ENCODE peak calls at places on chromosomes 3 and 15, in six cellular contexts. M, P, D, I, A and G are unnamed samples.

GRCh38 chr15:82045179-82045891 is 483 bp downstream of the MEX3B start:
- DNase-seq in M (peak; percentile 63), P (no peak), D (no peak), I (no peak), A (peak; percentile 37), G (no peak)

GRCh38 chr3:24048843-24049242 is 103.8 kb downstream of the NR1D2 start:
- DNase-seq in M (no peak), P (no peak), D (no peak), I (no peak), A (no peak), G (no peak)

GRCh38 chr3:170307998-170308398 is 49.5 kb upstream of the SKIL start:
- DNase-seq in M (peak; percentile 30), P (peak; percentile 23), D (no peak), I (no peak), A (no peak), G (peak; percentile 34)

GRCh38 chr3:63571682-63572081 is 80.8 kb upstream of the SNTN start:
- DNase-seq in M (no peak), P (no peak), D (no peak), I (no peak), A (no peak), G (no peak)

GRCh38 chr3:119293761-119294401 is at the start of gene ARHGAP31:
- DNase-seq in M (peak; percentile 74), P (peak; percentile 46), D (no peak), I (peak; percentile 55), A (peak; percentile 93), G (no peak)

GRCh38 chr3:56870436-56870835 is 68.7 kb upstream of the ARHGEF3 start:
- DNase-seq in M (no peak), P (no peak), D (no peak), I (no peak), A (no peak), G (no peak)

GRCh38 chr3:71090207-71090606 is 493.3 kb downstream of the FOXP1 start:
- DNase-seq in M (no peak), P (no peak), D (no peak), I (no peak), A (no peak), G (no peak)

GRCh38 chr15:89675606-89676005 is 3.6 kb downstream of the PLIN1 start:
- DNase-seq in M (no peak), P (no peak), D (no peak), I (no peak), A (no peak), G (no peak)

GRCh38 chr3:126488205-126488604 is 12.5 kb upstream of the ZXDC start:
- DNase-seq in M (no peak), P (no peak), D (no peak), I (no peak), A (no peak), G (no peak)

DNA sequence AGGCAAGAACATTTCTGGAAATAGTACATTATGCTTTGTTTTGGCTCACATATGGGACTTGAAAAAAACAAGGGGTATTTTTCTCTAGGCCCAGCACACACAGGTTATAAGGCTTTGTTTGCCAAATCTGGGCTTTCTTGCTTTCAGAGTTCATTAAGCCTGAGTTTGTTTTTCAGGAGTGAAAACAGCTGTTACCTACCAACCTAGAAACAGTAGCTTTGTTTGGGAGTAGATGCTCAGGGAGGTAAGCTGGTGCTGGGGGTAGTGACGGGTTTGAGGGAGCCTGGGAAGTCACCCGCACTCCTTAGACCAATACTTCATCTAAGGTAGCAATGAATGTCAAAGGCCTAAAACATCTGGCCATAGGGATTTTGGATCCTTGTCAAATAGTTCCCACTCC is 241.3 kb downstream of the KBTBD8 start:
- DNase-seq in M (no peak), P (no peak), D (no peak), I (no peak), A (no peak), G (no peak)
- TF ChIP-seq CTCF in M (no peak), P (no peak), D (no peak), I (no peak), A (no peak), G (no peak)

GRCh38 chr3:125003369-125003853 is 52.4 kb downstream of the HEG1 start:
- DNase-seq in M (peak; percentile 72), P (peak; percentile 24), D (no peak), I (no peak), A (no peak), G (no peak)
- TF ChIP-seq CTCF in M (no peak), P (no peak), D (no peak), I (no peak), A (no peak), G (no peak)

GRCh38 chr15:65516997-65517865 is at the start of gene DPP8:
- DNase-seq in M (peak; percentile 93), P (peak; percentile 81), D (peak; percentile 89), I (peak; percentile 94), A (peak; percentile 95), G (peak; percentile 60)
- TF ChIP-seq CTCF in M (peak; percentile 98), P (peak; percentile 96), D (peak; percentile 60), I (no peak), A (peak; percentile 88), G (peak; percentile 96)

GRCh38 chr15:93049914-93050534 is 39.0 kb downstream of the RGMA start:
- DNase-seq in M (no peak), P (no peak), D (no peak), I (no peak), A (no peak), G (no peak)

GRCh38 chr15:93055211-93055763 is 33.7 kb downstream of the RGMA start:
- DNase-seq in M (no peak), P (no peak), D (no peak), I (no peak), A (no peak), G (no peak)

GRCh38 chr15:93051236-93052089 is 37.5 kb downstream of the RGMA start:
- DNase-seq in M (no peak), P (no peak), D (no peak), I (no peak), A (no peak), G (no peak)

GRCh38 chr15:93050648-93051047 is 38.4 kb downstream of the RGMA start:
- DNase-seq in M (no peak), P (no peak), D (no peak), I (no peak), A (no peak), G (no peak)

GRCh38 chr15:93052090-93052892 is 36.7 kb downstream of the RGMA start:
- DNase-seq in M (no peak), P (no peak), D (no peak), I (no peak), A (peak; percentile 40), G (no peak)
- TF ChIP-seq CTCF in M (peak; percentile 9), P (no peak), D (peak; percentile 32), I (no peak), A (no peak), G (peak; percentile 47)

DNA sequence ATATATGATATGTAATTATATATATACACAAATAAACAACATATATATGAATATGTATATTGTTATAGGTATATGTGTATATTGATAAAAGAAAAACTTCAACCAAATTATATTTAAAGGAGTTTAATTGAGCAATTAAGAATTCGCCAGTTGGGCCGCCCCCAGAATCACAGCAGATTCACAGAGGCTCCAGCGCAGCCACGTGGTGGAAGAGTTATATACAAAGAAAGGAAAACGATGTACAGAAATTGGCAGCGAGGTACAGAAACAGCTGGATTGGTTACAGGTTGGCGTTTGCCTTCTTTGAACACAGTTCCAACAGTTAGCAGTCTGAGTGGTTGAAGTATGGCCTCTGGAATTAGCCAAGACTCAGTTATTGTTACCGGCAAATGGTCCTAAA is 137.3 kb upstream of the SLC24A5 start:
- DNase-seq in M (no peak), P (no peak), D (no peak), I (no peak), A (no peak), G (no peak)
- TF ChIP-seq CTCF in M (no peak), P (no peak), D (no peak), I (no peak), A (no peak), G (peak; percentile 14)